ENCODE peak calls at places on chromosomes 4 and X, in eight cellular contexts. One of them, this sample, is unnamed.

GRCh38 chr4:76547167-76547760 is 112.2 kb downstream of the SHROOM3 start:
- DNase-seq in amygdala: no peak
- DNase-seq in NCI-H1092: no peak
- DNase-seq in activated CD4-positive, alpha-beta T cell treated with anti-CD3 and anti-CD28 coated beads for 24 hours: no peak
- DNase-seq in putamen: no peak
- DNase-seq in astrocyte of the spinal cord: peak
- DNase-seq in adrenal gland: no peak
- DNase-seq in PC-3: no peak
- DNase-seq in this sample: no peak

GRCh38 chr4:122622400-122622799 is 1.5 kb upstream of the IL21 start:
- DNase-seq in amygdala: no peak
- DNase-seq in NCI-H1092: no peak
- DNase-seq in activated CD4-positive, alpha-beta T cell treated with anti-CD3 and anti-CD28 coated beads for 24 hours: no peak
- DNase-seq in putamen: no peak
- DNase-seq in astrocyte of the spinal cord: no peak
- DNase-seq in adrenal gland: no peak
- DNase-seq in PC-3: no peak
- DNase-seq in this sample: no peak

GRCh38 chr4:13988347-13989265 is 361.1 kb upstream of the BOD1L1 start:
- DNase-seq in amygdala: no peak
- DNase-seq in NCI-H1092: no peak
- DNase-seq in activated CD4-positive, alpha-beta T cell treated with anti-CD3 and anti-CD28 coated beads for 24 hours: no peak
- DNase-seq in putamen: peak
- DNase-seq in astrocyte of the spinal cord: peak
- DNase-seq in adrenal gland: peak
- DNase-seq in PC-3: peak
- DNase-seq in this sample: peak

GRCh38 chr4:21806991-21807390 is 141.6 kb downstream of the KCNIP4 start:
- DNase-seq in amygdala: no peak
- DNase-seq in NCI-H1092: no peak
- DNase-seq in activated CD4-positive, alpha-beta T cell treated with anti-CD3 and anti-CD28 coated beads for 24 hours: no peak
- DNase-seq in putamen: no peak
- DNase-seq in astrocyte of the spinal cord: no peak
- DNase-seq in adrenal gland: no peak
- DNase-seq in PC-3: peak
- DNase-seq in this sample: no peak

GRCh38 chrX:12965390-12965940 is 9.4 kb upstream of the TMSB4X start:
- DNase-seq in amygdala: no peak
- DNase-seq in NCI-H1092: no peak
- DNase-seq in activated CD4-positive, alpha-beta T cell treated with anti-CD3 and anti-CD28 coated beads for 24 hours: no peak
- DNase-seq in putamen: no peak
- DNase-seq in astrocyte of the spinal cord: no peak
- DNase-seq in adrenal gland: no peak
- DNase-seq in PC-3: no peak
- DNase-seq in this sample: no peak

GRCh38 chrX:39327255-39327654 is 526.0 kb downstream of the MID1IP1 start:
- DNase-seq in amygdala: no peak
- DNase-seq in NCI-H1092: no peak
- DNase-seq in activated CD4-positive, alpha-beta T cell treated with anti-CD3 and anti-CD28 coated beads for 24 hours: no peak
- DNase-seq in putamen: no peak
- DNase-seq in astrocyte of the spinal cord: no peak
- DNase-seq in adrenal gland: no peak
- DNase-seq in PC-3: no peak
- DNase-seq in this sample: no peak

GRCh38 chrX:137212078-137212632 is 178.4 kb upstream of the GPR101 start:
- DNase-seq in amygdala: no peak
- DNase-seq in NCI-H1092: no peak
- DNase-seq in activated CD4-positive, alpha-beta T cell treated with anti-CD3 and anti-CD28 coated beads for 24 hours: no peak
- DNase-seq in putamen: no peak
- DNase-seq in astrocyte of the spinal cord: no peak
- DNase-seq in adrenal gland: no peak
- DNase-seq in PC-3: peak
- DNase-seq in this sample: no peak

GRCh38 chrX:14694631-14695030 is 165.3 kb downstream of the GLRA2 start:
- DNase-seq in amygdala: no peak
- DNase-seq in NCI-H1092: no peak
- DNase-seq in activated CD4-positive, alpha-beta T cell treated with anti-CD3 and anti-CD28 coated beads for 24 hours: no peak
- DNase-seq in putamen: no peak
- DNase-seq in astrocyte of the spinal cord: peak
- DNase-seq in adrenal gland: no peak
- DNase-seq in PC-3: peak
- DNase-seq in this sample: no peak

GRCh38 chrX:13069771-13070410 is 25.5 kb upstream of the FAM9C start:
- DNase-seq in amygdala: no peak
- DNase-seq in NCI-H1092: no peak
- DNase-seq in activated CD4-positive, alpha-beta T cell treated with anti-CD3 and anti-CD28 coated beads for 24 hours: no peak
- DNase-seq in putamen: no peak
- DNase-seq in astrocyte of the spinal cord: peak
- DNase-seq in adrenal gland: no peak
- DNase-seq in PC-3: peak
- DNase-seq in this sample: no peak

GRCh38 chrX:54411732-54412131 is 28.5 kb upstream of the TSR2 start:
- DNase-seq in amygdala: no peak
- DNase-seq in NCI-H1092: peak
- DNase-seq in activated CD4-positive, alpha-beta T cell treated with anti-CD3 and anti-CD28 coated beads for 24 hours: no peak
- DNase-seq in putamen: no peak
- DNase-seq in astrocyte of the spinal cord: no peak
- DNase-seq in adrenal gland: no peak
- DNase-seq in PC-3: no peak
- DNase-seq in this sample: no peak

GRCh38 chr4:16026155-16026761 is 57.6 kb downstream of the PROM1 start:
- DNase-seq in amygdala: peak
- DNase-seq in NCI-H1092: peak
- DNase-seq in activated CD4-positive, alpha-beta T cell treated with anti-CD3 and anti-CD28 coated beads for 24 hours: peak
- DNase-seq in putamen: peak
- DNase-seq in astrocyte of the spinal cord: peak
- DNase-seq in adrenal gland: peak
- DNase-seq in PC-3: peak
- DNase-seq in this sample: peak

GRCh38 chrX:48854898-48855297 is 19.5 kb upstream of the PCSK1N start:
- DNase-seq in amygdala: no peak
- DNase-seq in NCI-H1092: no peak
- DNase-seq in activated CD4-positive, alpha-beta T cell treated with anti-CD3 and anti-CD28 coated beads for 24 hours: no peak
- DNase-seq in putamen: no peak
- DNase-seq in astrocyte of the spinal cord: no peak
- DNase-seq in adrenal gland: no peak
- DNase-seq in PC-3: peak
- DNase-seq in this sample: peak

GRCh38 chrX:103913356-103914020 is 48.9 kb upstream of the TMSB15B start:
- DNase-seq in amygdala: no peak
- DNase-seq in NCI-H1092: no peak
- DNase-seq in activated CD4-positive, alpha-beta T cell treated with anti-CD3 and anti-CD28 coated beads for 24 hours: no peak
- DNase-seq in putamen: no peak
- DNase-seq in astrocyte of the spinal cord: peak
- DNase-seq in adrenal gland: no peak
- DNase-seq in PC-3: peak
- DNase-seq in this sample: peak

GRCh38 chr4:102825261-102826071 is 1.9 kb downstream of the UBE2D3 start:
- DNase-seq in amygdala: peak
- DNase-seq in NCI-H1092: peak
- DNase-seq in activated CD4-positive, alpha-beta T cell treated with anti-CD3 and anti-CD28 coated beads for 24 hours: peak
- DNase-seq in putamen: peak
- DNase-seq in astrocyte of the spinal cord: peak
- DNase-seq in adrenal gland: peak
- DNase-seq in PC-3: peak
- DNase-seq in this sample: peak

GRCh38 chr4:175651701-175652100 is 160.4 kb downstream of the GPM6A start:
- DNase-seq in amygdala: no peak
- DNase-seq in NCI-H1092: peak
- DNase-seq in activated CD4-positive, alpha-beta T cell treated with anti-CD3 and anti-CD28 coated beads for 24 hours: no peak
- DNase-seq in putamen: no peak
- DNase-seq in astrocyte of the spinal cord: no peak
- DNase-seq in adrenal gland: no peak
- DNase-seq in PC-3: no peak
- DNase-seq in this sample: no peak

GRCh38 chr4:77586953-77587383 is 18.7 kb upstream of the CXCL13 start:
- DNase-seq in amygdala: no peak
- DNase-seq in NCI-H1092: no peak
- DNase-seq in activated CD4-positive, alpha-beta T cell treated with anti-CD3 and anti-CD28 coated beads for 24 hours: peak
- DNase-seq in putamen: no peak
- DNase-seq in astrocyte of the spinal cord: no peak
- DNase-seq in adrenal gland: no peak
- DNase-seq in PC-3: peak
- DNase-seq in this sample: no peak

GRCh38 chr4:57147335-57148060 is 37.3 kb upstream of the IGFBP7 start:
- DNase-seq in amygdala: no peak
- DNase-seq in NCI-H1092: no peak
- DNase-seq in activated CD4-positive, alpha-beta T cell treated with anti-CD3 and anti-CD28 coated beads for 24 hours: no peak
- DNase-seq in putamen: peak
- DNase-seq in astrocyte of the spinal cord: peak
- DNase-seq in adrenal gland: no peak
- DNase-seq in PC-3: no peak
- DNase-seq in this sample: no peak